ENCODE peak calls at places on chromosomes 2 and 18, in five cellular contexts. V is breast epithelium, K is right lobe of liver, O is IMR-90, E is suprapubic skin. G is an unnamed sample. For H3K36me3, the result is how much of the 10 kb centered on the place peaks cover.

GRCh38 chr2:174771136-174771535 is 6.9 kb upstream of the CHRNA1 start:
- DNase-seq in K (no peak), O (no peak), E (no peak), V (no peak), G (no peak)

GRCh38 chr2:127218843-127219715 is 1.0 kb downstream of the CYP27C1 start:
- DNase-seq in V (no peak), E (no peak), O (no peak), K (no peak), G (no peak)

GRCh38 chr2:229715895-229716507 is 1.6 kb upstream of the DNER start:
- DNase-seq in E (no peak), V (no peak), O (no peak), K (no peak), G (no peak)

GRCh38 chr2:11698009-11698922 is 28.3 kb upstream of the NTSR2 start:
- DNase-seq in K (no peak), O (peak), E (peak), V (no peak), G (no peak)

GRCh38 chr2:25204190-25204838 is 35.9 kb upstream of the POMC start:
- DNase-seq in O (no peak), K (no peak), V (no peak), E (no peak), G (no peak)

GRCh38 chr2:174247474-174248186 is 702 bp downstream of the OLA1 start:
- DNase-seq in V (no peak), K (no peak), O (peak), E (no peak), G (no peak)

GRCh38 chr2:114442545-114442944 is at the start of gene DPP10:
- DNase-seq in K (no peak), V (no peak), E (no peak), O (peak), G (no peak)

GRCh38 chr2:196160101-196160500 is 11.3 kb downstream of the STK17B start:
- DNase-seq in V (no peak), O (peak), E (no peak), K (no peak), G (peak)

GRCh38 chr2:190678444-190679162 is 29.7 kb downstream of the NAB1 start:
- DNase-seq in E (no peak), V (no peak), O (peak), K (no peak), G (no peak)

GRCh38 chr2:8671176-8671575 is 10.7 kb upstream of the ID2 start:
- DNase-seq in O (no peak), K (no peak), E (no peak), V (peak), G (no peak)

GRCh38 chr2:176112375-176113302 is 3.9 kb upstream of the HOXD10 start:
- DNase-seq in K (no peak), O (no peak), E (no peak), V (peak), G (no peak)

GRCh38 chr2:168758970-168759820 is 43.2 kb upstream of the NOSTRIN start:
- DNase-seq in E (no peak), K (no peak), V (no peak), O (peak), G (no peak)

GRCh38 chr2:10303634-10304378 is 1.1 kb downstream of the HPCAL1 start:
- DNase-seq in K (peak), E (no peak), V (no peak), O (peak), G (no peak)

GRCh38 chr2:152359573-152360363 is 24.8 kb downstream of the FMNL2 start:
- DNase-seq in V (no peak), O (peak), E (no peak), K (no peak), G (no peak)

GRCh38 chr2:20091305-20091991 is 40.0 kb upstream of the LAPTM4A start:
- DNase-seq in E (no peak), K (no peak), O (peak), V (no peak), G (no peak)

GRCh38 chr2:234873103-234873827 is 78.6 kb upstream of the SH3BP4 start:
- DNase-seq in V (no peak), O (no peak), E (no peak), K (no peak), G (no peak)

GRCh38 chr2:230865324-230865765 is 603 bp downstream of the ITM2C start:
- DNase-seq in E (no peak), O (no peak), V (no peak), K (no peak), G (no peak)

GRCh38 chr2:197414515-197414914 is 20.3 kb downstream of the SF3B1 start:
- DNase-seq in V (no peak), O (no peak), K (no peak), E (no peak), G (no peak)
- H3K36me3 ChIP-seq in V (under half), O (half or more), K (under half), E (half or more), G (under half)

DNA sequence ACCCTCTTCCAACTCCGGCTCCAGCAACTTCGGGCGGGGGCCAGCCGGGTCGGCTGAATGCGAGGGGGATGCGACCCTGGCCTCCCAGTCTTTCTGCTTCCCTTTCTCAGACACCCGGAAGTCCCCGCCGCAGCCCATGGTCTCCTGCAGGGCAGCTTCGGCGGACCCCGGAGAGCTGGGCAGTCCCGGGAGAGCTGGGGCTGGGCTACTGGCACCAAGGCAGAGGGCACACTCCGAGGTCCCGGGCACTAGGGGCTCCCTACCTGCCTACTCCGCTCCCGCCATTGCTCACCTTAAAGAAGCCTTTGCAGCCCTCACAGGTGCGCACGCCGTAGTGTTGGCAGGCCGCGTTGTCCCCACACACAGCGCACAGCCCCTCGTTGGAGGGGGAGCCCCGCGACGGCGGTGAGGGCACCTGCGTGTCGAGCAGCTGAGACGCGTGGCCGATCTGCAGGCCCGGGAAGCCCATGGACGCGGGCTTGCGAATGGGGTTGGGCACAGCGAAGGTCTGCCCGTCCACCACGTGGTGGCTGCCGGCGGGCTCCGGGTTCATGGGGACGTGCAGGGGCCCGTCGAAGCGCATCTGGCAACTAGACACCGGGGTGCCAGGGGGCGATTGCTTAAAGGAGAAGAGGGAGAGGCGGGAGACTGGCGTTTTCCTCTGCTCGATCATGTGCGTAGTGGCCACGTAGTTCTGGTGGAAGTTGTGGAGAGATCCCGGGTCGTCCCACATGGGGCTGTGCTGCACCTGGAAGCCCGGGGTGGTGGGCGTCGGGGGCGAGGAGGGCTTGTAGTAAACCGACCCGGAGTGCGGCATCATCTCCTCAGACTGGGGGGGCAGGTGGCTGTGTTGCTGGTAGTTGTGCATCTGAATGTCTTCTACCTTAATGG is 3.2 kb downstream of the NR4A2 start:
- DNase-seq in V (no peak), E (peak), O (no peak), K (no peak), G (no peak)
- TF ChIP-seq POLR2A in V (no peak), E (no peak), O (no peak), K (no peak), G (no peak)

GRCh38 chr2:63898839-63899238 is 57.1 kb downstream of the UGP2 start:
- DNase-seq in O (no peak), E (no peak), V (no peak), K (no peak), G (no peak)
- H3K36me3 ChIP-seq in O (under half), E (half or more), V (under half), K (under half), G (half or more)

GRCh38 chr18:48951448-48952286 is 902 bp upstream of the SMAD7 start:
- DNase-seq in K (peak), E (peak), V (peak), O (peak), G (peak)
- TF ChIP-seq POLR2A in K (peak), E (no peak), V (no peak), O (peak), G (peak)

DNA sequence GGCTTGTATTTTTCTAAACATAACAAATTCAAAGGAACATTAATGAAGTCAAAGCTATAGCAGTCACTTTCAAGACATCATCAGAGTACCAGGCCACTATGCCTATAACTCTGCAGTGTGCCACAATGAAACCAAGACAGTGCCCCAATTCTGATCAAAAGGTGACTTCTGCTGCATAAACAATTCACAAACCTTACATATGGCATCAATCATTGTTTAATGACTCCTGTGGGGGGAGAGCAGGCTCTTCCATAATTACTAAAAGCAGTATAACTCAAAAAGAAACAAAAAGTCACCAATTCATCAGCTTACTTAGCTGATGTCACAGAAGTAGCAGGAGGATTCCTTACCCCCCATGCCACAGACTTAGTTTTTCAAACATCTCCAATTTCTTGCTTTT is 15.5 kb downstream of the LPIN2 start:
- DNase-seq in O (no peak), V (no peak), E (no peak), K (no peak), G (no peak)
- H3K36me3 ChIP-seq in O (under half), V (under half), E (under half), K (under half), G (under half)

DNA sequence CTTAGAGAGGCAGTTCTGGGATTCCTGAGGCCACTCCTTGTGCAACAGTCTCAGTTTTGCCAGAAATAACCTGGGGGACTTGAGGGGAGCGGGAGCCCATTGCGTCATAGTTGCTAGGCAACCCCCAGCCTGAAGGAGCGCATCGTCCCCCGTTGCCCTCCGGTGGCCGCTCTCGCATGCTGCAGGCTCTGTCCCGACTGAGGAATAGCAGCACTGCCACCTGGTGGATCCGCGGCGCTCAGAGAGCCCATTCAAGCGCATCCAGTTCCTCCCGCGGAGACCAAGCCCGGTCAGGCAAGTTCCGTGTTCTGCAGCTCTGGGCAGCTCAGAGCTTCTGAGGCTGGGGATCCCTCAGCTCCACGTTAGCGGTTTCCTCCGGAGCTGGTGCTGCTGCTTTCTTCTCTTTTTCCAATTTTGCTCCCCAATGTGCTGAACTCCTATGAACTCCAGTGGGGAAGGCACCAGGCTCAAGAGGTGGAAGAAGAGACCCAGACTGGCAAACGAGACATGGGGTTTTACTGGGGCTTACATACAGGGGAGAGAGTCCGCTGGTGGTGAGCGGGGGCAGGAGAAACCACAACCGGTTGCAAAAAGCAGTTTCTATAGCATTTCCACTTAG is 15.1 kb downstream of the SLC4A3 start:
- DNase-seq in K (peak), O (peak), V (peak), E (peak), G (peak)
- TF ChIP-seq POLR2A in K (no peak), O (peak), V (no peak), E (no peak), G (no peak)

GRCh38 chr2:240578110-240578450 is 8.5 kb upstream of the CAPN10 start:
- DNase-seq in V (no peak), E (no peak), K (no peak), O (no peak), G (no peak)
- H3K36me3 ChIP-seq in V (under half), E (half or more), K (under half), O (under half), G (under half)

GRCh38 chr2:197929008-197929885 is 124.9 kb downstream of the PLCL1 start:
- DNase-seq in V (no peak), O (no peak), K (no peak), E (no peak), G (no peak)
- TF ChIP-seq POLR2A in V (no peak), O (no peak), K (no peak), E (no peak), G (no peak)